ENCODE peak calls at places on chromosome 20, in four cellular contexts. O, G, Y and U are unnamed samples.

GRCh38 chr20:56940466-56940865 is 311.4 kb downstream of the TFAP2C start:
- DNase-seq in O (no peak), G (no peak), Y (no peak), U (no peak)

GRCh38 chr20:13029687-13030510 is 21.1 kb downstream of the SPTLC3 start:
- DNase-seq in O (peak; percentile 15), G (no peak), Y (no peak), U (peak; percentile 97)

GRCh38 chr20:50378170-50379000 is 131.8 kb upstream of the PTPN1 start:
- DNase-seq in O (no peak), G (no peak), Y (no peak), U (no peak)

GRCh38 chr20:34516874-34517542 is 786 bp downstream of the DYNLRB1 start:
- DNase-seq in O (no peak), G (no peak), Y (peak; percentile 53), U (no peak)

GRCh38 chr20:41650221-41650948 is 32.2 kb upstream of the CHD6 start:
- DNase-seq in O (no peak), G (no peak), Y (no peak), U (no peak)

GRCh38 chr20:15399781-15400180 is 1062.4 kb upstream of the FLRT3 start:
- DNase-seq in O (no peak), G (no peak), Y (no peak), U (no peak)

GRCh38 chr20:54291339-54292060 is 83.6 kb downstream of the PFDN4 start:
- DNase-seq in O (no peak), G (no peak), Y (no peak), U (no peak)

GRCh38 chr20:19807901-19808300 is 49.8 kb downstream of the RIN2 start:
- DNase-seq in O (no peak), G (no peak), Y (no peak), U (no peak)

GRCh38 chr20:54103067-54103761 is 32.8 kb upstream of the BCAS1 start:
- DNase-seq in O (peak; percentile 53), G (peak; percentile 57), Y (peak; percentile 75), U (peak; percentile 90)

GRCh38 chr20:62087227-62087626 is 21.5 kb upstream of the TAF4 start:
- DNase-seq in O (no peak), G (no peak), Y (no peak), U (no peak)

GRCh38 chr20:1041845-1042390 is 39.8 kb upstream of the RSPO4 start:
- DNase-seq in O (no peak), G (no peak), Y (no peak), U (no peak)

GRCh38 chr20:24962510-24962909 is 13.4 kb downstream of the CST7 start:
- DNase-seq in O (no peak), G (no peak), Y (no peak), U (no peak)

GRCh38 chr20:38181207-38181693 is 16.2 kb upstream of the TGM2 start:
- DNase-seq in O (no peak), G (no peak), Y (no peak), U (no peak)

GRCh38 chr20:1330075-1330830 is 1.3 kb upstream of the SDCBP2 start:
- DNase-seq in O (peak; percentile 71), G (peak; percentile 82), Y (peak; percentile 53), U (no peak)

GRCh38 chr20:6744805-6745204 is 22.7 kb upstream of the BMP2 start:
- DNase-seq in O (no peak), G (no peak), Y (no peak), U (no peak)

GRCh38 chr20:52622086-52622485 is 350.1 kb upstream of the TSHZ2 start:
- DNase-seq in O (no peak), G (no peak), Y (no peak), U (peak; percentile 68)

GRCh38 chr20:31566332-31566657 is 38.8 kb upstream of the ID1 start:
- DNase-seq in O (no peak), G (no peak), Y (no peak), U (no peak)

GRCh38 chr20:10225439-10226080 is 6.9 kb downstream of the SNAP25 start:
- DNase-seq in O (no peak), G (no peak), Y (no peak), U (no peak)

GRCh38 chr20:49288784-49289696 is 11.2 kb upstream of the ZNFX1 start:
- DNase-seq in O (no peak), G (no peak), Y (no peak), U (no peak)

GRCh38 chr20:50207026-50207425 is 16.4 kb downstream of the CEBPB start:
- DNase-seq in O (no peak), G (no peak), Y (no peak), U (no peak)

GRCh38 chr20:20489054-20489453 is 121.2 kb downstream of the INSM1 start:
- DNase-seq in O (no peak), G (no peak), Y (no peak), U (no peak)